ENCODE peak calls at places on chromosomes 12 and 14, in ten cellular contexts. D, B, Z, R, U, T, M, I, C and X are unnamed samples.

GRCh38 chr12:105613269-105613668 is 282.8 kb downstream of the C12orf75 start:
- DNase-seq in M (no peak), D (no peak), R (no peak), B (no peak), C (no peak), Z (no peak), T (no peak), I (no peak), U (no peak), X (no peak)

GRCh38 chr12:3964404-3964803 is 91.2 kb upstream of the PARP11 start:
- DNase-seq in Z (no peak), I (peak; percentile 5), D (no peak), T (no peak), U (no peak), C (no peak), M (no peak), R (no peak), B (no peak), X (peak; percentile 71)

GRCh38 chr14:53183071-53183470 is 29.9 kb upstream of the DDHD1 start:
- DNase-seq in C (no peak), U (no peak), B (no peak), R (no peak), T (no peak), Z (no peak), M (no peak), I (no peak), D (no peak), X (no peak)

GRCh38 chr14:93926209-93926872 is 803 bp upstream of the FAM181A start:
- DNase-seq in I (no peak), B (no peak), D (no peak), T (no peak), C (no peak), R (no peak), M (no peak), U (no peak), Z (peak; percentile 11), X (no peak)

GRCh38 chr12:130982565-130983225 is 29.0 kb downstream of the ADGRD1 start:
- DNase-seq in T (no peak), C (no peak), U (no peak), B (no peak), I (no peak), Z (no peak), M (no peak), D (no peak), R (no peak), X (no peak)

GRCh38 chr12:51000245-51000644 is 25.9 kb downstream of the SLC11A2 start:
- DNase-seq in T (no peak), I (no peak), C (peak; percentile 44), Z (no peak), B (peak; percentile 39), M (no peak), R (no peak), U (no peak), D (no peak), X (no peak)

GRCh38 chr12:21113266-21113665 is 17.7 kb upstream of the SLCO1B1 start:
- DNase-seq in Z (no peak), R (no peak), C (no peak), T (no peak), D (no peak), B (no peak), I (no peak), U (no peak), M (no peak), X (no peak)

GRCh38 chr14:63727231-63727735 is 582 bp downstream of the SGPP1 start:
- DNase-seq in D (no peak), C (peak; percentile 49), R (peak; percentile 2), Z (no peak), I (no peak), T (no peak), U (peak; percentile 25), M (no peak), B (no peak), X (no peak)

GRCh38 chr12:57240926-57241555 is 9.9 kb downstream of the STAC3 start:
- DNase-seq in R (no peak), C (peak; percentile 18), I (no peak), M (no peak), Z (no peak), B (no peak), U (no peak), D (peak; percentile 32), T (no peak), X (peak; percentile 71)